ENCODE peak calls at places on chromosomes 6 and 20, in five cellular contexts. R, X, K, O and L are unnamed samples.

GRCh38 chr20:5918856-5919633 is 31.3 kb downstream of the TRMT6 start:
- DNase-seq in R (no peak), X (no peak), K (peak), O (no peak), L (peak)

GRCh38 chr6:112298021-112298745 is 43.8 kb upstream of the LAMA4 start:
- DNase-seq in R (no peak), X (no peak), K (peak), O (no peak), L (no peak)

GRCh38 chr6:11121851-11122250 is 10.3 kb upstream of the ERVFRD-1 start:
- DNase-seq in R (no peak), X (no peak), K (no peak), O (no peak), L (no peak)

GRCh38 chr6:122184260-122184934 is 215.1 kb upstream of the HSF2 start:
- DNase-seq in R (no peak), X (no peak), K (peak), O (no peak), L (no peak)

GRCh38 chr6:113813207-113813606 is 43.9 kb upstream of the MARCKS start:
- DNase-seq in R (no peak), X (no peak), K (no peak), O (no peak), L (no peak)

GRCh38 chr20:41476013-41476441 is 109.4 kb upstream of the EMILIN3 start:
- DNase-seq in R (no peak), X (no peak), K (peak), O (no peak), L (no peak)

GRCh38 chr6:2839982-2840793 is 1.5 kb downstream of the SERPINB1 start:
- DNase-seq in R (no peak), X (no peak), K (peak), O (no peak), L (no peak)

GRCh38 chr20:1688886-1689538 is 31.4 kb upstream of the SIRPG start:
- DNase-seq in R (no peak), X (no peak), K (no peak), O (no peak), L (no peak)

GRCh38 chr6:40347571-40348011 is 239.6 kb downstream of the LRFN2 start:
- DNase-seq in R (no peak), X (no peak), K (no peak), O (no peak), L (no peak)

GRCh38 chr6:142323377-142323776 is 21.6 kb downstream of the ADGRG6 start:
- DNase-seq in R (no peak), X (no peak), K (peak), O (no peak), L (no peak)

GRCh38 chr6:100514603-100515002 is 49.9 kb upstream of the SIM1 start:
- DNase-seq in R (no peak), X (no peak), K (no peak), O (no peak), L (no peak)

GRCh38 chr20:56554869-56555268 is 21.8 kb downstream of the FAM209B start:
- DNase-seq in R (no peak), X (no peak), K (peak), O (no peak), L (no peak)

GRCh38 chr6:159836294-159837140 is 36.4 kb downstream of the PNLDC1 start:
- DNase-seq in R (no peak), X (no peak), K (no peak), O (no peak), L (no peak)

GRCh38 chr6:118896339-118897136 is 2.6 kb downstream of the ASF1A start:
- DNase-seq in R (no peak), X (peak), K (peak), O (no peak), L (no peak)

GRCh38 chr6:40701352-40702007 is 114.3 kb upstream of the LRFN2 start:
- DNase-seq in R (no peak), X (no peak), K (no peak), O (no peak), L (no peak)

GRCh38 chr6:79872303-79872702 is 75.0 kb downstream of the ELOVL4 start:
- DNase-seq in R (no peak), X (no peak), K (no peak), O (no peak), L (no peak)

GRCh38 chr6:25519856-25520255 is 132.2 kb upstream of the SCGN start:
- DNase-seq in R (no peak), X (no peak), K (no peak), O (no peak), L (no peak)

GRCh38 chr6:149335924-149336323 is 18.4 kb downstream of the TAB2 start:
- DNase-seq in R (no peak), X (no peak), K (peak), O (peak), L (no peak)

GRCh38 chr6:13724174-13724573 is 12.5 kb upstream of the RANBP9 start:
- DNase-seq in R (no peak), X (no peak), K (peak), O (no peak), L (no peak)

GRCh38 chr6:112024464-112024863 is 29.4 kb upstream of the CCN6 start:
- DNase-seq in R (no peak), X (no peak), K (no peak), O (no peak), L (no peak)